ENCODE peak calls at places on chromosomes 1 and 21, in four cellular contexts. One of them, this sample, is unnamed. For H3K36me3, the result is how much of the 10 kb centered on the place peaks cover.

GRCh38 chr1:42392255-42392654 is 11.7 kb downstream of the RIMKLA start:
- DNase-seq in lower lobe of right lung: no peak
- DNase-seq in bronchial epithelial cell: no peak
- DNase-seq in BE2C: no peak
- DNase-seq in this sample: no peak

GRCh38 chr1:116958110-116958509 is 43.5 kb upstream of the CD101 start:
- DNase-seq in BE2C: no peak
- DNase-seq in bronchial epithelial cell: no peak
- DNase-seq in lower lobe of right lung: no peak
- DNase-seq in this sample: no peak

GRCh38 chr1:33167650-33168447 is 14.0 kb downstream of the TRIM62 start:
- DNase-seq in lower lobe of right lung: no peak
- DNase-seq in bronchial epithelial cell: peak
- DNase-seq in BE2C: no peak
- DNase-seq in this sample: no peak

GRCh38 chr1:5810553-5811270 is 181.5 kb downstream of the NPHP4 start:
- DNase-seq in bronchial epithelial cell: no peak
- DNase-seq in lower lobe of right lung: no peak
- DNase-seq in BE2C: no peak
- DNase-seq in this sample: no peak

GRCh38 chr1:58848818-58849411 is 65.1 kb upstream of the JUN start:
- DNase-seq in lower lobe of right lung: no peak
- DNase-seq in bronchial epithelial cell: peak
- DNase-seq in BE2C: peak
- DNase-seq in this sample: peak

GRCh38 chr1:172770081-172770480 is 111.2 kb downstream of the FASLG start:
- DNase-seq in bronchial epithelial cell: no peak
- DNase-seq in BE2C: no peak
- DNase-seq in lower lobe of right lung: no peak
- DNase-seq in this sample: no peak

GRCh38 chr1:97120821-97121220 is 399.2 kb downstream of the PTBP2 start:
- DNase-seq in BE2C: no peak
- DNase-seq in lower lobe of right lung: no peak
- DNase-seq in bronchial epithelial cell: no peak
- DNase-seq in this sample: no peak

GRCh38 chr1:36835696-36836095 is 198.6 kb downstream of the GRIK3 start:
- DNase-seq in bronchial epithelial cell: no peak
- DNase-seq in BE2C: no peak
- DNase-seq in lower lobe of right lung: no peak
- DNase-seq in this sample: no peak

GRCh38 chr1:8629241-8630091 is 188.0 kb downstream of the RERE start:
- DNase-seq in BE2C: no peak
- DNase-seq in lower lobe of right lung: no peak
- DNase-seq in bronchial epithelial cell: no peak
- DNase-seq in this sample: no peak

GRCh38 chr1:107153033-107153432 is 12.2 kb downstream of the NTNG1 start:
- DNase-seq in BE2C: no peak
- DNase-seq in bronchial epithelial cell: peak
- DNase-seq in lower lobe of right lung: no peak
- DNase-seq in this sample: no peak

GRCh38 chr1:236063919-236064673 is 794 bp downstream of the NID1 start:
- DNase-seq in lower lobe of right lung: peak
- DNase-seq in BE2C: no peak
- DNase-seq in bronchial epithelial cell: no peak
- DNase-seq in this sample: no peak

GRCh38 chr1:172041689-172042088 is 200.4 kb downstream of the DNM3 start:
- DNase-seq in bronchial epithelial cell: peak
- DNase-seq in lower lobe of right lung: no peak
- DNase-seq in BE2C: no peak
- DNase-seq in this sample: no peak

GRCh38 chr1:161498646-161499045 is 6.6 kb upstream of the FCGR2A start:
- DNase-seq in lower lobe of right lung: no peak
- DNase-seq in bronchial epithelial cell: no peak
- DNase-seq in BE2C: no peak
- DNase-seq in this sample: no peak

GRCh38 chr1:169238506-169238905 is 129.1 kb downstream of the NME7 start:
- DNase-seq in lower lobe of right lung: no peak
- DNase-seq in BE2C: no peak
- DNase-seq in bronchial epithelial cell: peak
- DNase-seq in this sample: no peak

GRCh38 chr1:67682659-67683197 is 2.3 kb upstream of the GADD45A start:
- DNase-seq in lower lobe of right lung: no peak
- DNase-seq in BE2C: no peak
- DNase-seq in bronchial epithelial cell: peak
- DNase-seq in this sample: peak

GRCh38 chr1:184019066-184019465 is 18.5 kb downstream of the COLGALT2 start:
- DNase-seq in lower lobe of right lung: no peak
- DNase-seq in BE2C: no peak
- DNase-seq in bronchial epithelial cell: no peak
- DNase-seq in this sample: no peak

DNA sequence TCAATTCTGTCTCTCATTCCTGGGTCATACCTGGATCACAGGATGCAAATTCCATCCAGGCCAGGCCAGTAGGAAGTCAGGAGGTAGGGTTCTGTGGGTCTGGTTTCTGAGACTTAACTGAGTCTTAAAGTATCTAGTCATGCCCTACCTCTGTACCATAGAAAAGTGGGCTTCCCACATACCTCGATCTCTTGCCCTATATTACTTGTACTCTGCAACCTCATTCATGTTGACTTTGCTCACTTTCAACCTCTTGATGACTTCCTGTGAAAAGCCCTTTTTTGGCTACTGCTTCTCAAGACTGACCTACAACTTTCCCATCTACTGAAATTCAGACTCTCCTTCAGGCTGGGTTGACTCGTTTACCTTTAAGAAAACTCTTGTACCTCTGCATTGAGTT is 128.9 kb upstream of the C8B start:
- DNase-seq in BE2C: no peak
- DNase-seq in bronchial epithelial cell: no peak
- DNase-seq in lower lobe of right lung: no peak
- DNase-seq in this sample: no peak
- H3K36me3 ChIP-seq in BE2C: under half
- H3K36me3 ChIP-seq in bronchial epithelial cell: under half
- H3K36me3 ChIP-seq in lower lobe of right lung: under half
- H3K36me3 ChIP-seq in this sample: under half

DNA sequence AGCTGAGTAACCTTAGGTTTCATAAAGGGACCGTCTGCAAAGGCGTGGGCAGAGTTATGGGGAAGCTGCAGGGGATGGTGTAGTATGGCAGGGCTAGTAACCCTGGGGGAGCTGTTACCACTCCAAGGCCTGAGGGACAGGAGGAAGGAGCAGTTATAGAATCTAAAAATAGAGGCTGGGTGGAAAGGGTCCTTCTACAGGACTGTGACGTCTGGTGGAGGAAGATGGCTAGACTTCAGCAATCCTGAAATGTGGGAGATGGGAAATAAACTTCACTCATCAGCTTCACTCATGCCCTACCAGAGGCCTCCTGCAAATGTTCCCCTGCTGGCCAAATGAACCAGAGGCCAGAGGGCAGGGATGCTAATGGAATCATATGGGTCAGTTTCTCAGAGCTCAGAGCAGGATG is 46.1 kb downstream of the DAB1 start:
- DNase-seq in lower lobe of right lung: no peak
- DNase-seq in bronchial epithelial cell: no peak
- DNase-seq in BE2C: no peak
- DNase-seq in this sample: no peak
- TF ChIP-seq CTCF in lower lobe of right lung: no peak
- TF ChIP-seq CTCF in bronchial epithelial cell: no peak
- TF ChIP-seq CTCF in BE2C: no peak
- TF ChIP-seq CTCF in this sample: no peak

DNA sequence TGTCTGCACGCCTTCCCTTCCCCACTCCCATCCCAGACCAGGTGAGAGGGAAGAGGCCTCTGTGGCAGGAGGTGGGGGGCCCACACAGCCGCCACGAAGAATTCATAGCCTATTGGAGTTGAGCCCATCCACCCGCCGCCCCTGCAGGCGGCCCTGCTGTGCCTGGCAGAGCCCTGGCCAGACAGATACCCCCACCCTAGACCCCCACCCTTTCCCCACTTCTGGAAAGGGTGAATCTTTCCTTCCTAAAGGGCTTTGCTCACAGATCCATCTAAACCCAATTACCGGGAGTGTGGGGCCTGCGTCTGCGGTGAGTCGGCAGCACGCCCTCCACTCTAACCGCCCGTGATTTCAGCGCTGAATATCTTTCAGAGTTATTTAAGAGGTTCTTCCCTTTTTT is 184.0 kb upstream of the VAMP3 start:
- DNase-seq in BE2C: peak
- DNase-seq in bronchial epithelial cell: no peak
- DNase-seq in lower lobe of right lung: peak
- DNase-seq in this sample: no peak
- H3K36me3 ChIP-seq in BE2C: under half
- H3K36me3 ChIP-seq in bronchial epithelial cell: under half
- H3K36me3 ChIP-seq in lower lobe of right lung: under half
- H3K36me3 ChIP-seq in this sample: under half

DNA sequence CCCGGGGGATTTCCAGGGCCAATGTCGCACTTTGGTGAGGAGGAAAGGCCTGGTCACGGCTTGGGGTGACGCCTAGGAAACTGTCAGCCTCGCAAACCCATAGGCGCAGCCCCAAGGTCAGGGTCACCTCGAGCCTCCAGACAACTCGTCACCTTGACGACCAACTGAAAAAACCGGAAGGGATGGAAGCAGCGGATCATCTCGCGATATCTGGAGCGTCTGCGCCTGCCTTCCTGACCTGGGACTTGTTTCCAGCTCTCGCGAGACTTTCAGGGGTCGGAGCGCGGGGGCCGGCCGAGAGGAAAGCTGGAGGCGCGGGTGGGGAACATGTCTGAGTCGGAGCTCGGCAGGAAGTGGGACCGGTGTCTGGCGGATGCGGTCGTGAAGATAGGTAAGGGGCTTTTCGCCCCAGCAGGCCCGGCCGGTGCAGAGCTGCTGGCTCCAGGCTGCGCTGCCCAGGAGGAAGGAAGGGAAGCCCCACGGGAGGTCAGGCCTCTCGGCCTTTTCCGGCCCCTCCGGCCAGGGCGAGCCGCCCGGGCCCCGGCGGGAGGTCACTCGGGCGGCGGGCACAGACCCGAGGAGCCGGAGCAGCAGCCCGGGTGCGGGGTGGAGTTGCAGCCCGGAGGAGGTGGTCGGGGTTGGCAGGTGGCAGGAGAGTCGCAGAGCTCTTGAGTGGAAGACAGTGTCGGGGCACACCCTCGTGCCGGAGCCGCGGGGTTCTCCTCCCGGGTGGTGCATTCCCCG is 47.2 kb upstream of the NBL1 start:
- DNase-seq in bronchial epithelial cell: peak
- DNase-seq in lower lobe of right lung: peak
- DNase-seq in BE2C: peak
- DNase-seq in this sample: peak
- TF ChIP-seq CTCF in bronchial epithelial cell: no peak
- TF ChIP-seq CTCF in lower lobe of right lung: no peak
- TF ChIP-seq CTCF in BE2C: no peak
- TF ChIP-seq CTCF in this sample: no peak

DNA sequence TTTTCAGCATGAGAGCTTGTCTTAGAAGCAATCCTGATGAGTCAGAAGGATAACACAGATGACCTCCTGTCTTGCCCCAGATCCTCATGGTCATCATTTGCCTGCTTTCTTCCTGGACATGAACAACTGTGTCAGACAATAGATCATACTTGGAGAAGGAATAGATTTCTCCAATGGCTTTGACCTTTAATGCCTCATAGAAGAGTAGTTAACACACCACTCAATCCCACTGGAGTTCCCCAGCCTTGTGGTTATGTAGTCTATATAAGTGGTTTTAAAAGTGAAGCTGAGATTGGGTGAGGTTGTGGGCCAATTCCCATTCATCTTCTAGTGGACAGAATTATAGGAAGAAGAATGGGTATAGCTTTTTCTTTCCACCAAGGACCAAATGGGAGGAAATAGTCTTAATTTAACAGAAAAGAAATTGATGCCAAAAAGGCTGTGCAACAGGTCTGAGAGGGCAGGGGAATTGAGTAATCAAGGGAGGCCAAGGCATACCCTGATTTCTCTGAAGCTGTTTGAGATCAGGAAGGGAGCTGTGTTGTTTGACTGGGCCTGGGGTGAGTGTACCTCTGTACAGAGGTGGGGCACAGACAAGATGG is 14.4 kb downstream of the PRCC start:
- DNase-seq in bronchial epithelial cell: no peak
- DNase-seq in BE2C: no peak
- DNase-seq in lower lobe of right lung: no peak
- DNase-seq in this sample: peak
- H3K36me3 ChIP-seq in bronchial epithelial cell: under half
- H3K36me3 ChIP-seq in BE2C: half or more
- H3K36me3 ChIP-seq in lower lobe of right lung: half or more
- H3K36me3 ChIP-seq in this sample: under half

GRCh38 chr1:174297351-174297750 is 138.0 kb downstream of the RABGAP1L start:
- DNase-seq in lower lobe of right lung: no peak
- DNase-seq in bronchial epithelial cell: no peak
- DNase-seq in BE2C: no peak
- DNase-seq in this sample: no peak
- TF ChIP-seq CTCF in lower lobe of right lung: no peak
- TF ChIP-seq CTCF in bronchial epithelial cell: no peak
- TF ChIP-seq CTCF in BE2C: peak
- TF ChIP-seq CTCF in this sample: no peak

DNA sequence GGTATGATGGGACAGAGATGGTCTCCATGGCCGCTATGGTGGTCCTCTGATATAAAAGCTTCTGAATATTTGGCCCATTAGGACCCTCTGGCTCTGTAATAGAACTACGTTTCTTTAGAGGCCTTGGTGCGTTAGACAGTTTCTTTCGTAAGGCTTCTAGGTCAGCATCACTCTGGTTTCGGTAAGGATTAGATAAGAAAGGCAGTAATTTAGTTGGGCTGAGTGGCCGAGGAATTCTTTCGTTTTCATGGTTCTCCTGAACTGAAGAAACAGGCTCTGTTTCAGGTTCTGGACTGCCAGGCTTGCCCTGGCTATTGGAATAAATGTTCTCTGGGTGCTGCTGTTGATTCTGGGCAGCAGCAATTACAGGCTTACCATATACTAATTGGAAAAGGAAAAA is 49.5 kb downstream of the TP53BP2 start:
- DNase-seq in bronchial epithelial cell: no peak
- DNase-seq in lower lobe of right lung: no peak
- DNase-seq in BE2C: no peak
- DNase-seq in this sample: no peak
- H3K36me3 ChIP-seq in bronchial epithelial cell: under half
- H3K36me3 ChIP-seq in lower lobe of right lung: half or more
- H3K36me3 ChIP-seq in BE2C: under half
- H3K36me3 ChIP-seq in this sample: under half

GRCh38 chr21:38794978-38795377 is 10.8 kb upstream of the ETS2 start:
- DNase-seq in BE2C: no peak
- DNase-seq in lower lobe of right lung: no peak
- DNase-seq in bronchial epithelial cell: no peak
- DNase-seq in this sample: no peak

GRCh38 chr21:38798081-38798480 is 7.6 kb upstream of the ETS2 start:
- DNase-seq in bronchial epithelial cell: no peak
- DNase-seq in BE2C: no peak
- DNase-seq in lower lobe of right lung: no peak
- DNase-seq in this sample: no peak

GRCh38 chr21:38795475-38795874 is 10.3 kb upstream of the ETS2 start:
- DNase-seq in bronchial epithelial cell: no peak
- DNase-seq in BE2C: no peak
- DNase-seq in lower lobe of right lung: no peak
- DNase-seq in this sample: no peak

GRCh38 chr21:38797470-38797869 is 8.3 kb upstream of the ETS2 start:
- DNase-seq in lower lobe of right lung: no peak
- DNase-seq in bronchial epithelial cell: peak
- DNase-seq in BE2C: peak
- DNase-seq in this sample: no peak

GRCh38 chr21:38796426-38796825 is 9.3 kb upstream of the ETS2 start:
- DNase-seq in lower lobe of right lung: no peak
- DNase-seq in BE2C: no peak
- DNase-seq in bronchial epithelial cell: no peak
- DNase-seq in this sample: no peak
- TF ChIP-seq CTCF in lower lobe of right lung: no peak
- TF ChIP-seq CTCF in BE2C: no peak
- TF ChIP-seq CTCF in bronchial epithelial cell: no peak
- TF ChIP-seq CTCF in this sample: no peak

This sample was measured in kidney epithelial cell.